ENCODE peak calls at places on chromosomes 2 and 18, in seven cellular contexts. X is T-helper 9 cell, Y is KG1, W is activated T-cell treated with anti-CD3 and anti-CD28 coated beads for 1 hour, C is GM12865, J is lower leg skin, I is glutamatergic neuron. G is an unnamed sample.
A peak's percentile ranks its signal among the peaks of the same experiment; 100 is the strongest.

GRCh38 chr2:19140463-19141208 is 217.8 kb downstream of the OSR1 start:
- DNase-seq in X (no peak), Y (no peak), W (no peak), C (no peak), J (no peak), I (no peak), G (no peak)

GRCh38 chr18:65608471-65608870 is 142.3 kb upstream of the CDH7 start:
- DNase-seq in X (no peak), Y (no peak), W (no peak), C (no peak), J (no peak), I (no peak), G (no peak)

GRCh38 chr18:35027206-35027605 is 14.0 kb upstream of the MAPRE2 start:
- DNase-seq in X (no peak), Y (no peak), W (no peak), C (no peak), J (no peak), I (no peak), G (no peak)

GRCh38 chr2:196586511-196586991 is 53.0 kb upstream of the CCDC150 start:
- DNase-seq in X (no peak), Y (no peak), W (no peak), C (no peak), J (no peak), I (no peak), G (no peak)

GRCh38 chr2:212052412-212053159 is 486.0 kb downstream of the ERBB4 start:
- DNase-seq in X (no peak), Y (peak; percentile 38), W (no peak), C (no peak), J (no peak), I (no peak), G (no peak)

GRCh38 chr18:33270297-33270696 is 170.2 kb downstream of the CCDC178 start:
- DNase-seq in X (no peak), Y (no peak), W (no peak), C (no peak), J (no peak), I (no peak), G (no peak)

GRCh38 chr2:71544919-71545571 is 91.7 kb downstream of the DYSF start:
- DNase-seq in X (no peak), Y (no peak), W (no peak), C (no peak), J (no peak), I (no peak), G (no peak)

GRCh38 chr2:6525371-6525770 is 340.3 kb downstream of the CMPK2 start:
- DNase-seq in X (no peak), Y (no peak), W (no peak), C (no peak), J (no peak), I (peak; percentile 50), G (no peak)

GRCh38 chr2:71857632-71858031 is 290.0 kb downstream of the CYP26B1 start:
- DNase-seq in X (no peak), Y (no peak), W (no peak), C (no peak), J (peak; percentile 58), I (no peak), G (no peak)

GRCh38 chr2:15636972-15637785 is 45.5 kb downstream of the DDX1 start:
- DNase-seq in X (peak; percentile 39), Y (peak; percentile 59), W (peak; percentile 50), C (peak; percentile 62), J (peak; percentile 93), I (peak; percentile 77), G (peak; percentile 75)

GRCh38 chr2:219442206-219443015 is 7.8 kb downstream of the SPEG start:
- DNase-seq in X (no peak), Y (no peak), W (no peak), C (no peak), J (no peak), I (no peak), G (no peak)